ENCODE peak calls at places on chromosomes 7 and 10, in eight cellular contexts. One of them, this sample, is unnamed.

GRCh38 chr7:50531928-50532327 is 33.3 kb downstream of the DDC start:
- DNase-seq in GM12865: no peak
- DNase-seq in ovary: no peak
- DNase-seq in PC-3: peak; percentile 60
- DNase-seq in dorsolateral prefrontal cortex: no peak
- DNase-seq in A549: no peak
- DNase-seq in GM10248: no peak
- DNase-seq in neural progenitor cell: no peak
- DNase-seq in this sample: no peak

GRCh38 chr10:14552010-14552409 is 221.3 kb upstream of the FRMD4A start:
- DNase-seq in neural progenitor cell: no peak
- DNase-seq in dorsolateral prefrontal cortex: no peak
- DNase-seq in PC-3: no peak
- DNase-seq in GM10248: no peak
- DNase-seq in GM12865: no peak
- DNase-seq in A549: no peak
- DNase-seq in ovary: no peak
- DNase-seq in this sample: no peak

GRCh38 chr7:95674101-95674500 is 77.8 kb upstream of the PDK4 start:
- DNase-seq in neural progenitor cell: no peak
- DNase-seq in GM10248: no peak
- DNase-seq in dorsolateral prefrontal cortex: no peak
- DNase-seq in A549: no peak
- DNase-seq in GM12865: no peak
- DNase-seq in PC-3: no peak
- DNase-seq in ovary: no peak
- DNase-seq in this sample: no peak

GRCh38 chr10:873020-873419 is 58.5 kb downstream of the LARP4B start:
- DNase-seq in GM12865: no peak
- DNase-seq in GM10248: no peak
- DNase-seq in ovary: no peak
- DNase-seq in dorsolateral prefrontal cortex: no peak
- DNase-seq in PC-3: no peak
- DNase-seq in A549: no peak
- DNase-seq in neural progenitor cell: no peak
- DNase-seq in this sample: no peak

GRCh38 chr10:100625821-100626220 is 90.1 kb downstream of the HIF1AN start:
- DNase-seq in ovary: no peak
- DNase-seq in GM10248: no peak
- DNase-seq in PC-3: no peak
- DNase-seq in A549: no peak
- DNase-seq in neural progenitor cell: peak; percentile 82
- DNase-seq in GM12865: no peak
- DNase-seq in dorsolateral prefrontal cortex: no peak
- DNase-seq in this sample: no peak

GRCh38 chr7:37824987-37825509 is 23.3 kb upstream of the NME8 start:
- DNase-seq in ovary: no peak
- DNase-seq in A549: no peak
- DNase-seq in neural progenitor cell: no peak
- DNase-seq in PC-3: no peak
- DNase-seq in GM10248: no peak
- DNase-seq in dorsolateral prefrontal cortex: no peak
- DNase-seq in GM12865: no peak
- DNase-seq in this sample: peak; percentile 26

GRCh38 chr10:126242352-126243260 is 145.7 kb downstream of the ADAM12 start:
- DNase-seq in dorsolateral prefrontal cortex: peak; percentile 76
- DNase-seq in neural progenitor cell: no peak
- DNase-seq in ovary: peak; percentile 81
- DNase-seq in A549: no peak
- DNase-seq in PC-3: no peak
- DNase-seq in GM10248: no peak
- DNase-seq in GM12865: no peak
- DNase-seq in this sample: no peak

GRCh38 chr10:72525277-72525676 is 100.6 kb downstream of the MICU1 start:
- DNase-seq in dorsolateral prefrontal cortex: no peak
- DNase-seq in GM12865: no peak
- DNase-seq in A549: peak; percentile 56
- DNase-seq in neural progenitor cell: no peak
- DNase-seq in GM10248: no peak
- DNase-seq in PC-3: peak; percentile 59
- DNase-seq in ovary: no peak
- DNase-seq in this sample: no peak

GRCh38 chr7:5657901-5658300 is 123.6 kb downstream of the RNF216 start:
- DNase-seq in dorsolateral prefrontal cortex: no peak
- DNase-seq in A549: no peak
- DNase-seq in GM10248: no peak
- DNase-seq in PC-3: no peak
- DNase-seq in ovary: no peak
- DNase-seq in GM12865: no peak
- DNase-seq in neural progenitor cell: no peak
- DNase-seq in this sample: no peak

GRCh38 chr7:33776791-33777190 is 128.5 kb upstream of the BMPER start:
- DNase-seq in GM10248: no peak
- DNase-seq in PC-3: peak; percentile 7
- DNase-seq in ovary: no peak
- DNase-seq in A549: no peak
- DNase-seq in GM12865: no peak
- DNase-seq in neural progenitor cell: no peak
- DNase-seq in dorsolateral prefrontal cortex: no peak
- DNase-seq in this sample: no peak

GRCh38 chr7:117811696-117812095 is 61.5 kb downstream of the CTTNBP2 start:
- DNase-seq in GM10248: no peak
- DNase-seq in PC-3: no peak
- DNase-seq in A549: no peak
- DNase-seq in GM12865: no peak
- DNase-seq in ovary: no peak
- DNase-seq in dorsolateral prefrontal cortex: no peak
- DNase-seq in neural progenitor cell: no peak
- DNase-seq in this sample: no peak

GRCh38 chr10:13227031-13227430 is 7.1 kb downstream of the UCMA start:
- DNase-seq in GM12865: no peak
- DNase-seq in neural progenitor cell: no peak
- DNase-seq in PC-3: no peak
- DNase-seq in dorsolateral prefrontal cortex: no peak
- DNase-seq in GM10248: no peak
- DNase-seq in A549: no peak
- DNase-seq in ovary: no peak
- DNase-seq in this sample: no peak

GRCh38 chr7:4758791-4759190 is 16.6 kb upstream of the AP5Z1 start:
- DNase-seq in dorsolateral prefrontal cortex: no peak
- DNase-seq in ovary: no peak
- DNase-seq in GM12865: no peak
- DNase-seq in GM10248: no peak
- DNase-seq in neural progenitor cell: no peak
- DNase-seq in PC-3: no peak
- DNase-seq in A549: no peak
- DNase-seq in this sample: no peak

GRCh38 chr7:138882249-138882648 is 84.3 kb upstream of the ATP6V0A4 start:
- DNase-seq in GM12865: peak; percentile 43
- DNase-seq in PC-3: no peak
- DNase-seq in GM10248: no peak
- DNase-seq in dorsolateral prefrontal cortex: no peak
- DNase-seq in ovary: no peak
- DNase-seq in A549: no peak
- DNase-seq in neural progenitor cell: no peak
- DNase-seq in this sample: peak; percentile 39

GRCh38 chr7:150357277-150357676 is 11.3 kb upstream of the REPIN1 start:
- DNase-seq in neural progenitor cell: peak; percentile 1
- DNase-seq in A549: no peak
- DNase-seq in ovary: no peak
- DNase-seq in GM10248: no peak
- DNase-seq in dorsolateral prefrontal cortex: no peak
- DNase-seq in GM12865: peak; percentile 68
- DNase-seq in PC-3: no peak
- DNase-seq in this sample: peak; percentile 93

GRCh38 chr10:9096288-9096687 is 1041.8 kb downstream of the GATA3 start:
- DNase-seq in neural progenitor cell: no peak
- DNase-seq in PC-3: no peak
- DNase-seq in A549: no peak
- DNase-seq in GM12865: no peak
- DNase-seq in ovary: no peak
- DNase-seq in GM10248: no peak
- DNase-seq in dorsolateral prefrontal cortex: no peak
- DNase-seq in this sample: peak; percentile 55

GRCh38 chr10:84375011-84375410 is 46.6 kb downstream of the CCSER2 start:
- DNase-seq in neural progenitor cell: peak; percentile 68
- DNase-seq in PC-3: peak; percentile 75
- DNase-seq in A549: peak; percentile 62
- DNase-seq in GM10248: peak; percentile 16
- DNase-seq in ovary: no peak
- DNase-seq in dorsolateral prefrontal cortex: no peak
- DNase-seq in GM12865: peak; percentile 69
- DNase-seq in this sample: peak; percentile 61

GRCh38 chr10:96746503-96746902 is 26.2 kb upstream of the PIK3AP1 start:
- DNase-seq in neural progenitor cell: no peak
- DNase-seq in A549: no peak
- DNase-seq in GM10248: no peak
- DNase-seq in GM12865: no peak
- DNase-seq in PC-3: no peak
- DNase-seq in dorsolateral prefrontal cortex: no peak
- DNase-seq in ovary: no peak
- DNase-seq in this sample: no peak

GRCh38 chr10:71220689-71221540 is 8.5 kb downstream of the UNC5B start:
- DNase-seq in PC-3: no peak
- DNase-seq in GM10248: no peak
- DNase-seq in ovary: no peak
- DNase-seq in dorsolateral prefrontal cortex: no peak
- DNase-seq in A549: no peak
- DNase-seq in GM12865: no peak
- DNase-seq in neural progenitor cell: no peak
- DNase-seq in this sample: no peak

GRCh38 chr10:22252286-22252800 is 34.5 kb upstream of the EBLN1 start:
- DNase-seq in GM10248: no peak
- DNase-seq in ovary: peak; percentile 81
- DNase-seq in dorsolateral prefrontal cortex: peak; percentile 75
- DNase-seq in GM12865: peak; percentile 82
- DNase-seq in PC-3: no peak
- DNase-seq in A549: no peak
- DNase-seq in neural progenitor cell: peak; percentile 57
- DNase-seq in this sample: peak; percentile 78

GRCh38 chr10:86355571-86356038 is 11.0 kb downstream of the GRID1 start:
- DNase-seq in A549: no peak
- DNase-seq in GM10248: no peak
- DNase-seq in PC-3: no peak
- DNase-seq in ovary: no peak
- DNase-seq in neural progenitor cell: no peak
- DNase-seq in GM12865: no peak
- DNase-seq in dorsolateral prefrontal cortex: peak; percentile 87
- DNase-seq in this sample: no peak

GRCh38 chr7:1383398-1384112 is 75.7 kb downstream of the MICALL2 start:
- DNase-seq in A549: no peak
- DNase-seq in dorsolateral prefrontal cortex: no peak
- DNase-seq in neural progenitor cell: no peak
- DNase-seq in ovary: no peak
- DNase-seq in GM10248: no peak
- DNase-seq in GM12865: no peak
- DNase-seq in PC-3: no peak
- DNase-seq in this sample: no peak

DNA sequence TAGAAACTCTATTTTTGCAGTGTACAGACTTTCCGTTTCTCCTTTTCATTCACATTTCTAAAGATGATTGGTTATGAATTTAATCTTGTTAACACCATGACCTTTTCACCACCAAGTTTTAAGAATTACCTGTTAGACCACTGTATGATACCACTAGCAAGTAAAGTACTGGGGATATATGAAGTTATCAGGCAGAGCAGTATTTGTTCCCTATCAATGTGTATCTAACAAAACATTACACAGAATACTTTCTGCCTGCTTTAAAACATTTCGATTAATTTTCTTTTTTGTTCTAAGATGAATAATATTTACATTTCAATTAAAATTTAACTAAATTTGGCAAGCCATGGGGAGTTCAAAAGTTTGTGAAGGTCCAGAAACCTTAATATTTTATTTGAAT is 49.9 kb upstream of the AHR start:
- DNase-seq in neural progenitor cell: no peak
- DNase-seq in A549: no peak
- DNase-seq in ovary: no peak
- DNase-seq in GM10248: no peak
- DNase-seq in PC-3: no peak
- DNase-seq in GM12865: no peak
- DNase-seq in dorsolateral prefrontal cortex: no peak
- DNase-seq in this sample: no peak
- TF ChIP-seq CTCF in neural progenitor cell: no peak
- TF ChIP-seq CTCF in A549: no peak
- TF ChIP-seq CTCF in ovary: no peak
- TF ChIP-seq CTCF in GM10248: no peak
- TF ChIP-seq CTCF in PC-3: no peak
- TF ChIP-seq CTCF in GM12865: no peak
- TF ChIP-seq CTCF in dorsolateral prefrontal cortex: no peak
- TF ChIP-seq CTCF in this sample: no peak

DNA sequence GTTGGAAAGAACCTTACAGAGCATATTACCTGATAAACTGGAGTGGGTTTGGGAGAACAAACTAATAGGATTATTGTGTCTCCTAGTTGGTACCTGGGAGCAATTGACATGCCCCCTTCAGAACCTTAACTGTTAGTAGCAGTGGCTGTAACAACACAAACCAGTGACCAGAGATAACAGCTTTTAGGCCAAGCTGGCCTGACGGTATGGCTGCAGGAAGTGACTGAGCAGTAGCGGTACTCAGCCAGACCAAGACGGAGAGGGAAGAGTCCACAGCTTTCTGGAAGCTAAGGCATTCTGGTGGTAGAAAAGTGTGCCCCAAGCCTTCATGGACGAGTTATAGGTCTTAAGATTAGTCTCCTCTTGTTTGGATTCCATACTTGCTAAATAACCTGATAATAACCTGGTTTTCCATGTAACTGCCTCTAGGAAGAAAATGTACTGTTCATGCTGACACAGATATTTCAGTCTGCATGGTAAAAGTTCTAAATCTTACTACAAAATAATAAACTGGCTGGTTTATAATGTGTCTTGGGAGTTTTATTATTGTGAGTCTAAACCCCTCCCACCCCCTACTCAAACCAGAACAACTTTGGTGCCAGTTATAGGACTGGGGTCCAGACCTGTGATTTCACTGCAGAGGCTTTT is 11.3 kb downstream of the NOLC1 start:
- DNase-seq in A549: no peak
- DNase-seq in PC-3: no peak
- DNase-seq in dorsolateral prefrontal cortex: no peak
- DNase-seq in GM12865: no peak
- DNase-seq in ovary: no peak
- DNase-seq in GM10248: no peak
- DNase-seq in neural progenitor cell: no peak
- DNase-seq in this sample: no peak
- TF ChIP-seq CTCF in A549: no peak
- TF ChIP-seq CTCF in PC-3: no peak
- TF ChIP-seq CTCF in dorsolateral prefrontal cortex: no peak
- TF ChIP-seq CTCF in GM12865: no peak
- TF ChIP-seq CTCF in ovary: no peak
- TF ChIP-seq CTCF in GM10248: no peak
- TF ChIP-seq CTCF in neural progenitor cell: no peak
- TF ChIP-seq CTCF in this sample: no peak

GRCh38 chr7:157785486-157786186 is 448.8 kb downstream of the DNAJB6 start:
- DNase-seq in A549: no peak
- DNase-seq in neural progenitor cell: no peak
- DNase-seq in dorsolateral prefrontal cortex: no peak
- DNase-seq in ovary: no peak
- DNase-seq in PC-3: no peak
- DNase-seq in GM12865: no peak
- DNase-seq in GM10248: no peak
- DNase-seq in this sample: no peak
- TF ChIP-seq CTCF in A549: no peak
- TF ChIP-seq CTCF in neural progenitor cell: no peak
- TF ChIP-seq CTCF in dorsolateral prefrontal cortex: no peak
- TF ChIP-seq CTCF in ovary: no peak
- TF ChIP-seq CTCF in PC-3: no peak
- TF ChIP-seq CTCF in GM12865: no peak
- TF ChIP-seq CTCF in GM10248: no peak
- TF ChIP-seq CTCF in this sample: no peak

GRCh38 chr10:6739530-6740174 is 159.6 kb upstream of the PRKCQ start:
- DNase-seq in ovary: no peak
- DNase-seq in GM10248: no peak
- DNase-seq in PC-3: no peak
- DNase-seq in dorsolateral prefrontal cortex: no peak
- DNase-seq in A549: no peak
- DNase-seq in neural progenitor cell: no peak
- DNase-seq in GM12865: no peak
- DNase-seq in this sample: no peak
- TF ChIP-seq CTCF in ovary: no peak
- TF ChIP-seq CTCF in GM10248: no peak
- TF ChIP-seq CTCF in PC-3: no peak
- TF ChIP-seq CTCF in dorsolateral prefrontal cortex: no peak
- TF ChIP-seq CTCF in A549: no peak
- TF ChIP-seq CTCF in neural progenitor cell: no peak
- TF ChIP-seq CTCF in GM12865: no peak
- TF ChIP-seq CTCF in this sample: no peak